ENCODE peak calls at places on chromosomes 7 and 10, in seven cellular contexts. N, G, M, T, E, H and X are unnamed samples. For H3K4me1, the result is how much of the 10 kb centered on the place peaks cover.

GRCh38 chr10:119542990-119543813 is 683 bp upstream of the RGS10 start:
- DNase-seq in N (peak), G (peak), M (no peak), T (peak), E (peak), H (peak), X (peak)

GRCh38 chr10:69285699-69286098 is 7.4 kb downstream of the HK1 start:
- DNase-seq in N (no peak), G (no peak), M (no peak), T (no peak), E (no peak), H (peak), X (no peak)

GRCh38 chr7:151608031-151608551 is 88.4 kb upstream of the RHEB start:
- DNase-seq in N (peak), G (no peak), M (no peak), T (no peak), E (no peak), H (no peak), X (no peak)

GRCh38 chr7:151327659-151328058 is 14.0 kb upstream of the NUB1 start:
- DNase-seq in N (no peak), G (no peak), M (no peak), T (no peak), E (no peak), H (no peak), X (no peak)

GRCh38 chr7:157041004-157041403 is 30.5 kb upstream of the MNX1 start:
- DNase-seq in N (no peak), G (no peak), M (no peak), T (no peak), E (no peak), H (no peak), X (no peak)

GRCh38 chr10:22345301-22346086 is at the start of gene SPAG6:
- DNase-seq in N (no peak), G (peak), M (no peak), T (peak), E (peak), H (peak), X (peak)

GRCh38 chr7:47091141-47091540 is 490.8 kb downstream of the TNS3 start:
- DNase-seq in N (no peak), G (no peak), M (no peak), T (no peak), E (no peak), H (no peak), X (no peak)

GRCh38 chr10:88152720-88153119 is 289.3 kb downstream of the PTEN start:
- DNase-seq in N (peak), G (no peak), M (no peak), T (no peak), E (no peak), H (no peak), X (no peak)

GRCh38 chr10:49629286-49629915 is 15.6 kb downstream of the CHAT start:
- DNase-seq in N (no peak), G (no peak), M (no peak), T (no peak), E (peak), H (peak), X (peak)

GRCh38 chr7:112938895-112939588 is 147.6 kb downstream of the GPR85 start:
- DNase-seq in N (no peak), G (peak), M (no peak), T (peak), E (peak), H (peak), X (peak)

GRCh38 chr10:93652857-93653256 is 40.5 kb downstream of the PDE6C start:
- DNase-seq in N (no peak), G (no peak), M (no peak), T (no peak), E (no peak), H (no peak), X (no peak)

GRCh38 chr10:83612050-83612449 is 527.3 kb upstream of the GHITM start:
- DNase-seq in N (no peak), G (no peak), M (no peak), T (no peak), E (no peak), H (no peak), X (no peak)

GRCh38 chr7:135343361-135343760 is 109.7 kb downstream of the STRA8 start:
- DNase-seq in N (no peak), G (no peak), M (no peak), T (no peak), E (no peak), H (no peak), X (no peak)

GRCh38 chr10:34081347-34081743 is 733.8 kb downstream of the PARD3 start:
- DNase-seq in N (no peak), G (no peak), M (no peak), T (no peak), E (no peak), H (no peak), X (no peak)

GRCh38 chr7:13849528-13849892 is 140.0 kb downstream of the ETV1 start:
- DNase-seq in N (no peak), G (no peak), M (no peak), T (no peak), E (no peak), H (no peak), X (no peak)

GRCh38 chr7:83105948-83106347 is 56.7 kb downstream of the PCLO start:
- DNase-seq in N (no peak), G (peak), M (no peak), T (no peak), E (no peak), H (no peak), X (no peak)

GRCh38 chr7:98168904-98169621 is 42.2 kb upstream of the BHLHA15 start:
- DNase-seq in N (no peak), G (no peak), M (no peak), T (no peak), E (no peak), H (no peak), X (no peak)

GRCh38 chr10:97427571-97428179 is 1.7 kb downstream of the PGAM1 start:
- DNase-seq in N (peak), G (peak), M (no peak), T (no peak), E (no peak), H (no peak), X (no peak)

GRCh38 chr7:2144926-2145325 is 87.8 kb downstream of the MAD1L1 start:
- DNase-seq in N (no peak), G (no peak), M (no peak), T (no peak), E (no peak), H (no peak), X (no peak)

GRCh38 chr7:155375337-155376277 is 77.9 kb downstream of the INSIG1 start:
- DNase-seq in N (no peak), G (peak), M (no peak), T (no peak), E (no peak), H (no peak), X (no peak)

GRCh38 chr10:59991661-59992060 is 85.3 kb upstream of the CCDC6 start:
- DNase-seq in N (peak), G (no peak), M (no peak), T (no peak), E (no peak), H (peak), X (no peak)

GRCh38 chr10:3002304-3002703 is 65.0 kb upstream of the PFKP start:
- DNase-seq in N (no peak), G (no peak), M (no peak), T (no peak), E (no peak), H (no peak), X (no peak)

GRCh38 chr10:101762736-101763135 is 13.2 kb downstream of the FGF8 start:
- DNase-seq in N (no peak), G (no peak), M (no peak), T (no peak), E (peak), H (no peak), X (peak)

GRCh38 chr10:73944356-73945100 is 33.6 kb downstream of the PLAU start:
- DNase-seq in N (no peak), G (no peak), M (no peak), T (no peak), E (no peak), H (no peak), X (no peak)

GRCh38 chr10:111522141-111522540 is 445.3 kb downstream of the ADRA2A start:
- DNase-seq in N (no peak), G (no peak), M (no peak), T (no peak), E (no peak), H (no peak), X (no peak)

GRCh38 chr7:54813398-54813797 is 54.4 kb upstream of the SEC61G start:
- DNase-seq in N (no peak), G (no peak), M (no peak), T (no peak), E (no peak), H (no peak), X (no peak)

GRCh38 chr7:100384623-100385372 is 11.5 kb downstream of the PILRA start:
- DNase-seq in N (no peak), G (no peak), M (no peak), T (no peak), E (no peak), H (no peak), X (no peak)

GRCh38 chr7:132084776-132085388 is 491.4 kb downstream of the PLXNA4 start:
- DNase-seq in N (peak), G (peak), M (no peak), T (no peak), E (no peak), H (peak), X (no peak)

GRCh38 chr10:52308251-52309031 is 5.6 kb upstream of the DKK1 start:
- DNase-seq in N (peak), G (peak), M (no peak), T (peak), E (peak), H (peak), X (peak)

GRCh38 chr10:49187950-49188761 is at the start of gene TMEM273:
- DNase-seq in N (no peak), G (no peak), M (peak), T (peak), E (peak), H (peak), X (peak)

GRCh38 chr7:134686782-134687181 is 40.1 kb downstream of the BPGM start:
- DNase-seq in N (peak), G (no peak), M (no peak), T (no peak), E (no peak), H (no peak), X (no peak)

GRCh38 chr10:58137813-58138212 is 129.9 kb downstream of the IPMK start:
- DNase-seq in N (no peak), G (no peak), M (no peak), T (no peak), E (no peak), H (no peak), X (no peak)

GRCh38 chr10:47051741-47052238 is 140.6 kb downstream of the PTPN20 start:
- DNase-seq in N (no peak), G (no peak), M (no peak), T (no peak), E (no peak), H (no peak), X (peak)

GRCh38 chr7:98399462-98399861 is 1.4 kb downstream of the BAIAP2L1 start:
- DNase-seq in N (no peak), G (no peak), M (no peak), T (no peak), E (no peak), H (no peak), X (no peak)

GRCh38 chr7:135976312-135977019 is 693 bp downstream of the MTPN start:
- DNase-seq in N (peak), G (peak), M (no peak), T (no peak), E (no peak), H (no peak), X (peak)

GRCh38 chr10:83680470-83680891 is 458.8 kb upstream of the GHITM start:
- DNase-seq in N (no peak), G (no peak), M (no peak), T (no peak), E (no peak), H (no peak), X (no peak)

DNA sequence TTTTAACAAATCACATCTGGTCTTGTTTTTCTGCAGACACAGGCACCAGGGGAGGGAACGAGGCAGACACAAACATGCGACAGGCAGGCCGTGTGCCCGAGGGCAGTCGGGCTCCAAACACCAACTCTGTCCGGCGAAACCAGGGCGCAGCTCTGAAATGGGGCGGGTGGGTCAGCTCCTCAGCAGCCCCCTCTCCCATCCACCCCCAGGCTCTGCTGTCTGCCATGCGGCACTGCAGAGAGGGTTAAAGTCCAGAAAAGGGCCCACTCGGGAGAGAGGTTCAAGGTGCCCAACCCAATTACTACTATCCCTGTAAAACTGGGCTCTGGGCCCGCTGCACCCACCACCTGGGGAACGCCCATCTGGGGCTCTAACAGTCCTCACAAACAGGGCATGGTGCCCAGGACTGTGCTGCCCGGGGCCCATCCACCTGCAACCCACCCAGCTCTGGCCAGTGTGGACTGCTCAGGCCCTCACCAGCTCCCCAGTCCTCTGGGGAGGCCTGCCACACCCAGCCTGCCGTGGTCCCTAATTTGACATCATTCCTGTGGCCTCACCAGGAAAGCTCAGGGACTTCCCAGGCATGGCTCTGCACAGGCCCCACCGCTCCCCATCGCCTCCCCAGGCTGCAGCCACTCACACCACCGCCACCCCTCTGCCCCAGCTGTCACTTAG is 18.7 kb downstream of the YKT6 start:
- DNase-seq in N (no peak), G (no peak), M (no peak), T (no peak), E (peak), H (peak), X (peak)
- H3K27ac ChIP-seq in N (no peak), G (no peak), M (no peak), T (no peak), E (no peak), H (no peak), X (no peak)

DNA sequence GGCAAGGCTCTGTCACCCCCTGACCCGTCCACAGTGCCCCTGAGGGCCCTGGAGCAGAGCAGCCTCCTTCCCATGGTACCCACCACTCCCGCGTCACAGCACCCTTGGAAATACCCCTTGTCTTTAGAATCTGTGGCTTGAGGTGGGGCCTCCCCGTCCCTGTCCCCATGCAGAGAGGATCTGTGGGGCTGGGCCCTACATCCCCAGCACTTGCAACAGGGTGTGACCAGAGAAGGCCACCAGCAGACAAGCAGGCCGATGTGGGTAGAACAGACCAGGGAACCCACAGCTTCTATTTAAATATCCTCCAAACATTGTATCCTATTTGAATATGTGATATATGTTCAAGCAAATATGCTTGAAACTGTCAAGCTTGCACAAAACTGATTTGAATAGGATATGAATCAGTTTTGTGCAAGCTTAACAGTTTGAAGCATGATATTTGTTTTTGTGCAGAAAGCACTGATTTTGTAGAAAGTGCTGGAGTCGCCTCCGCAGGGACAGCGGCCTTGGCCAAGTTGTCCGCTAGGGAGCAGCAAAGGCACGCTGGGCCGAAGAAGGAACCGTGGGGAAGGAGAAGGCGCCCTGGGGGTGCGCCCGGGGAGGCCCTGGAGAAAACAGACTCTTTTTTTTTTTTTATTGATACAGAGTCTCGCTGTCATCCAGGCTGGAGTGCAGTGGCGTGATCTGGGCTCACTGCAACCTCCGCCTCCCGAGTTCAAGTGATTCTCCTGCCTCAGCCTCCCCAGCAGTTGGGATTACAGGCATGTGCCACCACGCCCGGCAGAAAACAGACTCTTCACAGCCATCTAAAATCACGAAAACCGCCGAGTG is 2.2 kb downstream of the CFAP46 start:
- DNase-seq in N (peak), G (peak), M (no peak), T (no peak), E (peak), H (no peak), X (peak)
- TF ChIP-seq CTCF in N (peak), G (peak), M (peak), T (peak), E (peak), H (no peak), X (peak)

GRCh38 chr10:8787649-8788048 is 733.2 kb downstream of the GATA3 start:
- DNase-seq in N (no peak), G (no peak), M (no peak), T (no peak), E (no peak), H (no peak), X (no peak)
- H3K4me1 ChIP-seq in N (under half), G (under half), M (under half), T (under half), E (under half), H (under half), X (under half)

GRCh38 chr7:158107806-158108205 is 479.8 kb downstream of the PTPRN2 start:
- DNase-seq in N (no peak), G (no peak), M (no peak), T (no peak), E (no peak), H (no peak), X (no peak)
- H3K27ac ChIP-seq in N (no peak), G (no peak), M (no peak), T (no peak), E (no peak), H (no peak), X (no peak)

GRCh38 chr10:18479502-18479901 is 171.9 kb downstream of the NSUN6 start:
- DNase-seq in N (no peak), G (no peak), M (no peak), T (no peak), E (no peak), H (no peak), X (no peak)
- TF ChIP-seq CTCF in N (no peak), G (no peak), M (no peak), T (no peak), E (no peak), H (no peak), X (no peak)

DNA sequence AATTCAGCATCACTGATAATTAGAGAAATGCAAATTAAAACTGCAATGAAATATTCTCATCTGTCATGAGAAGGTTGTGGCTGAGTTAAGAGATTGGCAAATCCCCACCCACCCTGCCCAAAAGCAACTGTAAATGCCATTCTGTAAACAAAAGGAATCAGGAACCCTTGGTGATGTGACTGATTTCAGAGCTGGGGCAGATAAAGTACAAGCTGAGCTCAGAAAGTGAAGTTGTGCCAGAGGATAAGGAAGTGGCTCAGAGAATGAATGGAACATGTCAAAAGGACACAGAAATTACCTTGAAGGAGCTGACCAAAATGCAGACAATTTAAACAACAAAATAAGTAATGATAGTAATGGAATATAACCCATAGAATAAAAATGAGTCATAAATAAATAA is 32.7 kb upstream of the ARMS2 start:
- DNase-seq in N (no peak), G (no peak), M (no peak), T (no peak), E (no peak), H (no peak), X (no peak)
- H3K4me1 ChIP-seq in N (under half), G (under half), M (under half), T (under half), E (under half), H (under half), X (under half)

GRCh38 chr10:78010278-78010677 is 19.0 kb downstream of the POLR3A start:
- DNase-seq in N (no peak), G (no peak), M (no peak), T (no peak), E (no peak), H (no peak), X (no peak)
- H3K27ac ChIP-seq in N (no peak), G (no peak), M (no peak), T (no peak), E (no peak), H (no peak), X (no peak)